ENCODE peak calls at places on chromosomes 2 and 18, in eight cellular contexts. L is sigmoid colon, O is stomach, R is HCT116, I is transverse colon, J is GM12878, E is spleen, S is breast epithelium. K is an unnamed sample.

GRCh38 chr2:43135583-43135982 is 90.8 kb downstream of the ZFP36L2 start:
- DNase-seq in L (no peak), O (no peak), R (no peak), I (no peak), J (no peak), E (peak; percentile 59), S (no peak), K (no peak)

GRCh38 chr2:126971481-126972271 is 73.0 kb downstream of the TEX51 start:
- DNase-seq in L (peak; percentile 87), O (peak; percentile 74), R (peak; percentile 47), I (peak; percentile 78), J (no peak), E (peak; percentile 92), S (peak; percentile 61), K (peak; percentile 82)

GRCh38 chr2:41900299-41900698 is 147.5 kb upstream of the PKDCC start:
- DNase-seq in L (no peak), O (no peak), R (no peak), I (no peak), J (no peak), E (no peak), S (no peak), K (no peak)

GRCh38 chr2:209638346-209638745 is 133.3 kb upstream of the UNC80 start:
- DNase-seq in L (no peak), O (no peak), R (no peak), I (no peak), J (no peak), E (no peak), S (no peak), K (no peak)

GRCh38 chr18:63161032-63161727 is 158.4 kb downstream of the BCL2 start:
- DNase-seq in L (no peak), O (no peak), R (no peak), I (no peak), J (peak; percentile 92), E (no peak), S (no peak), K (no peak)

GRCh38 chr2:226701052-226701451 is 98.6 kb downstream of the IRS1 start:
- DNase-seq in L (no peak), O (no peak), R (no peak), I (no peak), J (no peak), E (no peak), S (no peak), K (no peak)

GRCh38 chr2:97936199-97936598 is 59.5 kb downstream of the TMEM131 start:
- DNase-seq in L (no peak), O (no peak), R (peak; percentile 54), I (peak; percentile 35), J (no peak), E (peak; percentile 74), S (no peak), K (no peak)

GRCh38 chr18:10205136-10205535 is 249.3 kb upstream of the APCDD1 start:
- DNase-seq in L (no peak), O (peak; percentile 38), R (no peak), I (no peak), J (no peak), E (no peak), S (no peak), K (no peak)

GRCh38 chr2:86054539-86055082 is 51.1 kb downstream of the POLR1A start:
- DNase-seq in L (peak; percentile 50), O (no peak), R (no peak), I (no peak), J (no peak), E (no peak), S (no peak), K (no peak)

GRCh38 chr18:46677609-46678470 is 20.8 kb upstream of the LOXHD1 start:
- DNase-seq in L (no peak), O (no peak), R (peak; percentile 2), I (no peak), J (no peak), E (no peak), S (no peak), K (no peak)

GRCh38 chr2:231052494-231053451 is 3.9 kb upstream of the PSMD1 start:
- DNase-seq in L (peak; percentile 89), O (peak; percentile 89), R (peak; percentile 68), I (peak; percentile 87), J (no peak), E (peak; percentile 97), S (peak; percentile 79), K (peak; percentile 79)
- TF ChIP-seq POLR2AphosphoS5 in L (no peak), O (peak; percentile 24), R (peak; percentile 63), I (peak; percentile 45), J (no peak), E (peak; percentile 77), S (peak; percentile 11), K (no peak)

GRCh38 chr2:229269146-229269545 is 1.9 kb downstream of the PID1 start:
- DNase-seq in L (peak; percentile 69), O (no peak), R (no peak), I (no peak), J (no peak), E (no peak), S (no peak), K (no peak)

GRCh38 chr2:229269986-229270385 is 1.1 kb downstream of the PID1 start:
- DNase-seq in L (no peak), O (no peak), R (no peak), I (peak; percentile 36), J (no peak), E (no peak), S (no peak), K (no peak)

GRCh38 chr2:229273384-229274338 is 2.6 kb upstream of the PID1 start:
- DNase-seq in L (peak; percentile 80), O (peak; percentile 31), R (peak; percentile 81), I (peak; percentile 86), J (peak; percentile 11), E (no peak), S (no peak), K (no peak)

GRCh38 chr2:229268626-229269025 is 2.5 kb downstream of the PID1 start:
- DNase-seq in L (no peak), O (no peak), R (no peak), I (no peak), J (no peak), E (no peak), S (no peak), K (no peak)

DNA sequence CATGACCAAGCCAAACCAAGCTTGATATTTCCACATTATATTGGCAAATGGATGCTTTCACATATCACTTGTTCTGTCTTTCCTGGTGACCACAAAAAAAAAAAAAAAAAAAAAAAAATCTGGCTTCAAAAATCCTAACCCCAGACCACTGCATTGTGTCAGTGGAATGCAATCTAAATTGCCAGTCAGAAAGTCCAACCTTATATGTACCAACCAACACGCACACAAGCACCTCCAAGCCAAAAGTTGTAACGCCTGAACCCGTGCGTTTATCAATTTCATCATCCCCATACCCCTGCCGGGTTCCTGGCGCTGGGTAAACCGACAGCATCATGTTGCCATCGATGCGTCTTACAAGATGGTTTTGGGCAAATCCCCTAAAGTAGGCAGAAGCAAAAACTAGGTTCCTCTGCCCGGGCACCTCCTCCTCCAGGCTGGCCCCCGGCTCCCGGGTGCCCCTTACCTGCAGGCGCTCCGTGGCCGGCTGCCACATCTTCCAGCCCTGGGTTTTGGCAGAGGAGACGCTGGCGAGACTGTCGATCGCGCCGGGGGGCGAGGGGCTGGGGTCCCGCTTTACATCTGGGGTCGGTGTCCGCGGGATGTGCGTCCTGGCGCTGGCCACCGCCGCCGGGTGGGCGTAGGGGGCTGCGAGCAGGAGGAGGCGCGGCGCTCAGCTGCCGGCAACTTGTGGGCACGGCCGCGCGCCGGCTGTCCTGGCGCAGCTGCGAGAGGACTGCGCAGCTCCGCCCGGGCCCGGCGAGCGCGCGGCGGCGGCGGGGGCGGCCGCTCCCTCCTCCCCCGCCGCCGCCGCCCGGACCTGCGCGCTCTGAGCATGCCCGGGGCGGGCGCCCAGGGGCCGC is at the start of gene PID1:
- DNase-seq in L (peak; percentile 72), O (no peak), R (no peak), I (peak; percentile 37), J (no peak), E (peak; percentile 75), S (no peak), K (no peak)
- TF ChIP-seq POLR2A in L (no peak), O (no peak), R (no peak), I (peak; percentile 61), J (no peak), E (no peak), S (no peak), K (no peak)

GRCh38 chr2:44169155-44169898 is 652 bp downstream of the PPM1B start:
- DNase-seq in L (peak; percentile 70), O (peak; percentile 41), R (no peak), I (peak; percentile 62), J (peak; percentile 27), E (no peak), S (no peak), K (peak; percentile 24)
- TF ChIP-seq POLR2AphosphoS5 in L (peak; percentile 23), O (peak; percentile 65), R (no peak), I (peak; percentile 76), J (peak; percentile 20), E (no peak), S (no peak), K (no peak)

DNA sequence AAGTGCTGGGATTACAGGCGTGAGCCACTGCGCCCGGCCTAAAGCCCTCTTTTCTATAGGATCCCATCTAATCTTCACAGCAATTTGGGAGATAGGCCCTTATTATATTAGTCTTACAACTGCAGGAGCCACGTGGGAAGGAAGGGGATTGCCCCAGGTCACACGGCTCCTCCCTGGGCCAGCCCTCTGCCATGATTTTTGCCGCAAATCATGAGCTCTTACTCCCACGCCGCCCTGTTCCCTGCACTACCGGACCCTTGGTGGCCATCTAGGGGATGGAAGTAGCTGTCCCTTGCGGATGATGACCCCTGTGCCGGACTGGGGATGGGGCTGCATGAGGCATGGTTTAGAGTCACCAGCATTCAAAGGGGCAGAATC is 28.4 kb upstream of the PTMA start:
- DNase-seq in L (no peak), O (no peak), R (no peak), I (no peak), J (no peak), E (no peak), S (no peak), K (no peak)
- TF ChIP-seq POLR2A in L (no peak), O (no peak), R (no peak), I (no peak), J (no peak), E (no peak), S (no peak), K (no peak)

DNA sequence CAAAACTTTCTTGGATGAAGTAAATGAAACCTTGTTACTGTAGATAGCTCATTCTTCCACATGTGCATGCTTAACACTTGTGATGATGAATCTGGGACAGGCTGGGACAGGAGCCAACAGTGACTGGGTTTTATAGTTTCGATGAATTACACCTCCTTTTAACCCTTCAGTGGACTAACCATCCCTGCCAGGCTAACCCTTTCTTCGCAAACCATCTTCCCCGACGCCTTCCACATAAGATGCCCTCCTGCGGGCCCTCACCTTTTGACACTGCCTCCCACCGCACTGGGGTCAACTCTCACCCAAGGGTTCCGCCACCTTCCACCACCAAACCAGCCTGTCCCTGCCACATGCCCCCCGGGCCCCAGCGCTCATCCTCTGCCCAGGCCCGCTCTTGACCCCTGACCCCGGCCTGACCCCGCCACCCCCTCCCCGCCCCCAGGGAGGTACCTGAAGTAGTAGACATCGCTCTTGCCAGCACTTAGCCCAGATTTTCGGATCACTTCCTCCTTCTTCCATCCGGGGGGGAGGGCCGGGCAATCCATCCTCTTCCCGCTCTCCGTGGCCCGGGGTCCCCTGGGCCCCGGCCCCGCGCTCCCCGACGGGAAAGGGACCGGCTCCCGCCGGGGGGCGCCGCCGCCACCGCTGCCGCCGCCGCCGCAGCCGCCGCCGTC is 764 bp downstream of the MBD2 start:
- DNase-seq in L (peak; percentile 92), O (peak; percentile 69), R (peak; percentile 59), I (peak; percentile 86), J (no peak), E (peak; percentile 91), S (peak; percentile 65), K (peak; percentile 25)
- TF ChIP-seq POLR2AphosphoS5 in L (peak; percentile 44), O (no peak), R (no peak), I (peak; percentile 36), J (peak; percentile 2), E (peak; percentile 24), S (no peak), K (no peak)

K was measured in GM12892.